ENCODE peak calls at places on chromosomes 11 and 22, in seven cellular contexts. B is dorsolateral prefrontal cortex, S is uterus, Z is left lung, O is neural progenitor cell, X is tibial nerve, W is thoracic aorta. U is an unnamed sample.

GRCh38 chr11:119318240-119319135 is 1.6 kb upstream of the MCAM start:
- DNase-seq in B (no peak), S (peak), Z (no peak), O (peak), X (no peak), W (no peak), U (peak)

GRCh38 chr22:50705219-50705691 is 32.6 kb downstream of the SHANK3 start:
- DNase-seq in B (peak), S (peak), Z (peak), O (peak), X (no peak), W (no peak), U (peak)

GRCh38 chr11:84260862-84261261 is 974.7 kb upstream of the CCDC90B start:
- DNase-seq in B (no peak), S (no peak), Z (no peak), O (no peak), X (no peak), W (no peak), U (no peak)

GRCh38 chr11:106399075-106399500 is 321.6 kb downstream of the AASDHPPT start:
- DNase-seq in B (no peak), S (peak), Z (no peak), O (peak), X (peak), W (no peak), U (no peak)

GRCh38 chr11:35099278-35100018 is 39.5 kb upstream of the CD44 start:
- DNase-seq in B (no peak), S (no peak), Z (no peak), O (no peak), X (no peak), W (no peak), U (no peak)

GRCh38 chr11:109085708-109086373 is 336.1 kb upstream of the C11orf87 start:
- DNase-seq in B (no peak), S (no peak), Z (no peak), O (no peak), X (no peak), W (no peak), U (peak)

GRCh38 chr11:79768343-79768742 is 327.5 kb upstream of the TENM4 start:
- DNase-seq in B (no peak), S (no peak), Z (no peak), O (no peak), X (no peak), W (no peak), U (no peak)

GRCh38 chr11:13939952-13940610 is 22.4 kb upstream of the SPON1 start:
- DNase-seq in B (no peak), S (no peak), Z (no peak), O (no peak), X (no peak), W (no peak), U (no peak)

GRCh38 chr22:39117585-39118191 is 20.6 kb downstream of the APOBEC3H start:
- DNase-seq in B (no peak), S (no peak), Z (no peak), O (peak), X (no peak), W (no peak), U (no peak)

GRCh38 chr22:29313126-29314071 is 2.1 kb downstream of the RASL10A start:
- DNase-seq in B (peak), S (no peak), Z (peak), O (peak), X (peak), W (no peak), U (no peak)

GRCh38 chr11:87926250-87926970 is 248.8 kb downstream of the RAB38 start:
- DNase-seq in B (no peak), S (no peak), Z (no peak), O (no peak), X (no peak), W (no peak), U (no peak)

GRCh38 chr11:80103149-80103859 is 662.5 kb upstream of the TENM4 start:
- DNase-seq in B (no peak), S (no peak), Z (no peak), O (no peak), X (no peak), W (no peak), U (no peak)

GRCh38 chr11:97683733-97684132 is 1293.9 kb downstream of the JRKL start:
- DNase-seq in B (no peak), S (no peak), Z (no peak), O (peak), X (no peak), W (no peak), U (no peak)

GRCh38 chr22:48782817-48783511 is 1044.7 kb downstream of the BRD1 start:
- DNase-seq in B (peak), S (no peak), Z (no peak), O (peak), X (peak), W (no peak), U (no peak)

GRCh38 chr22:49958961-49959781 is 1.4 kb upstream of the PIM3 start:
- DNase-seq in B (no peak), S (no peak), Z (peak), O (peak), X (no peak), W (no peak), U (peak)

GRCh38 chr22:49960967-49961600 is 512 bp downstream of the PIM3 start:
- DNase-seq in B (peak), S (peak), Z (peak), O (peak), X (peak), W (no peak), U (peak)

GRCh38 chr11:32899423-32899822 is 6.8 kb downstream of the QSER1 start:
- DNase-seq in B (no peak), S (no peak), Z (no peak), O (no peak), X (no peak), W (no peak), U (no peak)

GRCh38 chr11:2527621-2528291 is 82.9 kb downstream of the KCNQ1 start:
- DNase-seq in B (peak), S (peak), Z (peak), O (no peak), X (peak), W (no peak), U (peak)

GRCh38 chr22:41479671-41480396 is 10.9 kb downstream of the ACO2 start:
- DNase-seq in B (peak), S (no peak), Z (no peak), O (peak), X (no peak), W (no peak), U (no peak)
- TF ChIP-seq CTCF in B (no peak), S (no peak), Z (no peak), O (peak), X (no peak), W (peak), U (no peak)

DNA sequence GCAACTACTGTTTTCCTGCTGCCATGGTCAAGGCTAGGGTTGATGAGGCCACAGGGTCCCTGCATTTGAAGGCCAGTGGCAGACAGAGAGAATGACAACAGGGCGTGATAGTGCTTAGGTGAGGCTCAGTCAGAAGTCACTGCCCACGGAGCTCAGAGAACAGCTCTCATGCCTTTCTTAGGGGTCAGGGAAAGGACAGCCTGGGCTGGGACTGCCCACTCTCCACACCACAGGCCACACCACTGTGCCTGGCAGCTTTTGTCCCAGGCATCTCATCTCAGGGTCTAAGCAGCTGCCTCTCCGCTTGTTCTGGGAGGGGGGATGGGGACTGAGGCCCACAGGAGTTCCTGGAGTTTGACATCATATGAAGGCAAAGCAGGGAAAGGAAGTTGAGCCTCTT is 150.1 kb upstream of the B3GAT1 start:
- DNase-seq in B (no peak), S (no peak), Z (no peak), O (no peak), X (no peak), W (no peak), U (no peak)
- H3K4me3 ChIP-seq in B (no peak), S (no peak), Z (no peak), O (no peak), X (no peak), W (no peak), U (no peak)

DNA sequence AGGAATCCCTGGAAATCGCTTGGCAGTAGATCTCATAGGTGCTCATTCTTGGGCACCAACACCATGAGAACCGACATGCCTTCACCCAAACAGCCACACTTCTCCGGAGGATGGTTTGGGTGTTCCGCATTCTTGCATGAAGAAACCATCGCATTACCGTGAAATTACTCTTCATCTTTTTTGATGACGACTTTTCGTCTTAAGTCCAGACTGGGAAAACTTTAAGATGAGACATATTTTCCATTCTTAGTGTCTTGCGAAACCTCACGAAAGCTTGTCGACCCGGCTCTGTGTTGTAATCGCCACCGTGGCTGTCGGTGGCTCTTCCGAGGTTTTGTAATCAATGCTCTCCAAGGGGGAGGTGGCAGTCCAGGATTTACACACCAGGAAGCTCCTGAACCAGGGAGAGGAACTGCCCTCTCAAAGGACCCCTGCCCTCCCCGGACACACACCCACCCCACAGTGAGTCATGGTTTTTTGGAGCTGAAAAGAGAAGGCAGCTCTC is 1.7 kb downstream of the TOM1 start:
- DNase-seq in B (no peak), S (peak), Z (no peak), O (no peak), X (no peak), W (no peak), U (no peak)
- H3K27ac ChIP-seq in B (no peak), S (peak), Z (peak), O (no peak), X (peak), W (no peak), U (peak)

DNA sequence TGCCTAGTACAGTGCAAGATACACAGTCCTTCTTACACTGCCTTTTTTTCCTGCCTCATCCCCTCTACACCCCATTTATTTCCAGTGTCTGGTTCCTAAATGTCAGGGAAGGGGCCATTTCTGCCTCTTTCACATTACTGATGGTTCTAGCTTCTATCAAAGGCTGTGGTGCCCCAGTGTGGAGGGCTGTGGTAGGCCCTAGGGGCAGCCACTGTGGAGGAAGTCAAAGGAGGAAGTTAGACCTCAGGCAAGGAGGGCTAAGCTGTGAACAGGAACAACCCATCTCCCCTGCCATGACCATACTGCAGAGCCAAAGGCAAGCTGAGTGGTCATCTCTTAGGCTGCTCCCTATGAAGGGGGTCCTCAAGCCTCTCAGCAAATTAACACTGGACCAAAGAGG is 81.9 kb upstream of the CRTAM start:
- DNase-seq in B (no peak), S (no peak), Z (no peak), O (no peak), X (peak), W (no peak), U (no peak)
- TF ChIP-seq CTCF in B (no peak), S (no peak), Z (no peak), O (no peak), X (peak), W (no peak), U (peak)

DNA sequence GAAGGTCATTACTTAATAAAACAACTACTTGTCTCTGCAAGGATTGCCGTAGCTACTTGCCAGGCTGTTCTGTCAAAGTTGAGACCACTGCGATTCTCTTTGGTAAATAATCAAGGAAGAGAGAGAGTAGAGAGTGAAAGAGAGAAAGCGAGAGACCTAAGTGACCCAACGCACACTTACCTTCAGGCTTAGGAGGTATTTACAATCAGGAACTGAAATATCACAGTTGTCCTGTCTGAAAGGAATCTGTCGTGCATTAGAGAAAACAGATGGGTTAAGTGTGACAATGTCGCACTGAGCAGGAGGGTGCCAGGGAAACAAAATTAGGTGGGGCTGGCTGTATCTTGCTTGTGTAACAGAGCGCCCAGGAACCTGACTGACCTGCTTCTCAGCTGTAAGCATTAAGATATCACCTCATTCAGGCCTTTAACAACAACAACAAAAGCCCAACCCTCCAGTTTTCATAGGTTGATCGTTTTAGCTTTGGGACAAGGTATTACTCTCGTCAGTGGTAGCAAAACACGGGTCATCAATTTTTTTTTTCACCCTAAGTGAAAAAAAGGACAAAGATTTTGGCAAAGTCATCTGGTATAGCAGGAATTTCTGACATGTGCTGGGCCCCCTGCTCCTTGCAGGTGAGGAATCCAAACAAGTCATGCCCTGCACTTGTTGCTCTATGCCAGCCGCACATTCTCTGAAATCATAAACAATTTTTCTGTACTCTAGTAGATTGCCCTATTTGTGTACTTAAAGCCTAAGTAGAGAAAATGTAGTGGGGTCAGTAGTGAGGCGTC is at the start of gene MUC15:
- DNase-seq in B (no peak), S (no peak), Z (no peak), O (no peak), X (no peak), W (no peak), U (no peak)
- H3K4me3 ChIP-seq in B (no peak), S (no peak), Z (no peak), O (no peak), X (no peak), W (no peak), U (no peak)

GRCh38 chr11:44608654-44609027 is 43.2 kb downstream of the CD82 start:
- DNase-seq in B (no peak), S (no peak), Z (no peak), O (no peak), X (no peak), W (no peak), U (no peak)
- H3K27ac ChIP-seq in B (no peak), S (no peak), Z (no peak), O (no peak), X (no peak), W (peak), U (no peak)

GRCh38 chr11:40819230-40819629 is 640.2 kb downstream of the LRRC4C start:
- DNase-seq in B (no peak), S (no peak), Z (no peak), O (peak), X (no peak), W (no peak), U (no peak)
- TF ChIP-seq CTCF in B (no peak), S (no peak), Z (no peak), O (peak), X (no peak), W (no peak), U (no peak)

DNA sequence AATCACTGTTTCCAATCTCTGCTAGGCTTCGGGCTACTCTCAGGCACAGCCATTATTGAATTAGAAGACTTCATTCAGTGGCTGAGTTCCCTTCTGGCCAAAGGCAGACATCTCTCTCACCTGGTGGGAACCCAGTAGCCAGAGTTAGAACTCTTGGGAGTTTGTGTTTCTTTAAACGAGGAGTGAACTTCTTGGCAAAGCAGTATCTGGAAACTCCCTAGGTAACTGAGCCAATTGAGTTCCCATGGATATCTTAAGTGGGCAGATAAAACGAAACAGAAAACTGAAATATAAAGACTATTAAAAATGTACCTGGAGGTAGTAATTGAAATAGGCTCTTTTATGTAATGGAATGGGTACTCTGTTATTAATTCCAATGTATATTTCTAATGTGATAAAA is 125.6 kb downstream of the NELL1 start:
- DNase-seq in B (no peak), S (no peak), Z (no peak), O (no peak), X (no peak), W (no peak), U (no peak)
- H3K4me3 ChIP-seq in B (no peak), S (no peak), Z (no peak), O (no peak), X (no peak), W (no peak), U (no peak)

GRCh38 chr22:35377735-35378134 is 3.2 kb upstream of the HMOX1 start:
- DNase-seq in B (no peak), S (no peak), Z (no peak), O (no peak), X (no peak), W (no peak), U (no peak)
- H3K27ac ChIP-seq in B (no peak), S (peak), Z (peak), O (no peak), X (peak), W (peak), U (peak)

U was measured in heart left ventricle.